ENCODE peak calls at places on chromosomes 7 and 10, in eight cellular contexts. B, E, R, Z, A, J, V and T are unnamed samples.

GRCh38 chr7:100493476-100494264 is 9.9 kb downstream of the NYAP1 start:
- DNase-seq in B (no peak), E (peak), R (peak), Z (no peak), A (peak), J (peak), V (no peak), T (no peak)

GRCh38 chr7:16668049-16668858 is 22.3 kb downstream of the BZW2 start:
- DNase-seq in B (no peak), E (no peak), R (no peak), Z (peak), A (no peak), J (no peak), V (peak), T (no peak)

GRCh38 chr10:133030791-133031190 is 56.9 kb upstream of the ADGRA1 start:
- DNase-seq in B (no peak), E (no peak), R (peak), Z (no peak), A (peak), J (peak), V (no peak), T (no peak)

GRCh38 chr10:109203616-109204375 is 719.5 kb downstream of the XPNPEP1 start:
- DNase-seq in B (no peak), E (no peak), R (no peak), Z (peak), A (no peak), J (no peak), V (no peak), T (no peak)

GRCh38 chr10:58661336-58661735 is 148.7 kb downstream of the BICC1 start:
- DNase-seq in B (no peak), E (no peak), R (no peak), Z (peak), A (no peak), J (no peak), V (no peak), T (no peak)

GRCh38 chr10:111370101-111370500 is 293.3 kb downstream of the ADRA2A start:
- DNase-seq in B (no peak), E (no peak), R (no peak), Z (no peak), A (no peak), J (no peak), V (no peak), T (no peak)

GRCh38 chr10:71873582-71874182 is 22.6 kb upstream of the PSAP start:
- DNase-seq in B (no peak), E (no peak), R (no peak), Z (no peak), A (no peak), J (no peak), V (no peak), T (no peak)

GRCh38 chr7:96321041-96321669 is 743 bp downstream of the SLC25A13 start:
- DNase-seq in B (peak), E (peak), R (peak), Z (peak), A (peak), J (peak), V (peak), T (no peak)

GRCh38 chr7:156768698-156769472 is 124.1 kb downstream of the LMBR1 start:
- DNase-seq in B (no peak), E (no peak), R (no peak), Z (no peak), A (no peak), J (no peak), V (no peak), T (no peak)

GRCh38 chr10:58662314-58662713 is 149.6 kb downstream of the BICC1 start:
- DNase-seq in B (no peak), E (no peak), R (no peak), Z (peak), A (no peak), J (no peak), V (peak), T (no peak)

GRCh38 chr10:116743266-116744064 is 1.1 kb upstream of the HSPA12A start:
- DNase-seq in B (no peak), E (no peak), R (no peak), Z (no peak), A (no peak), J (no peak), V (no peak), T (no peak)

GRCh38 chr10:48634198-48634983 is 29.5 kb upstream of the ARHGAP22 start:
- DNase-seq in B (no peak), E (no peak), R (no peak), Z (peak), A (no peak), J (no peak), V (peak), T (peak)